ENCODE peak calls at places on chromosomes 7 and 10, in seven cellular contexts. H is hepatocyte, R is spleen, M is coronary artery, A is cardiac muscle cell, V is OCI-LY7, Z is PC-3. K is an unnamed sample.

GRCh38 chr7:2566890-2567662 is 8.3 kb downstream of the IQCE start:
- DNase-seq in H (no peak), M (no peak), A (no peak), V (peak), R (peak), Z (no peak), K (peak)

GRCh38 chr7:27144799-27145166 is 1.3 kb upstream of the HOXA5 start:
- DNase-seq in M (peak), R (peak), Z (no peak), A (no peak), H (no peak), V (no peak), K (no peak)

GRCh38 chr10:99674762-99675161 is 15.5 kb downstream of the ENTPD7 start:
- DNase-seq in H (no peak), V (no peak), Z (no peak), M (no peak), R (no peak), A (no peak), K (no peak)

GRCh38 chr7:46156835-46157234 is 235.8 kb upstream of the IGFBP3 start:
- DNase-seq in A (no peak), M (no peak), R (no peak), Z (no peak), H (no peak), V (no peak), K (no peak)

GRCh38 chr7:11604505-11604904 is 227.5 kb downstream of the THSD7A start:
- DNase-seq in V (no peak), R (no peak), A (no peak), Z (no peak), M (no peak), H (no peak), K (no peak)

GRCh38 chr7:45974540-45975360 is 53.7 kb upstream of the IGFBP3 start:
- DNase-seq in Z (no peak), M (peak), A (no peak), R (no peak), H (no peak), V (no peak), K (no peak)

GRCh38 chr7:100481466-100481865 is 2.3 kb upstream of the NYAP1 start:
- DNase-seq in H (no peak), A (no peak), Z (no peak), M (no peak), R (no peak), V (no peak), K (no peak)

GRCh38 chr10:60384006-60384405 is 5.7 kb downstream of the ANK3 start:
- DNase-seq in V (no peak), M (no peak), Z (no peak), A (peak), R (no peak), H (no peak), K (peak)

GRCh38 chr7:103651978-103652377 is 206.0 kb upstream of the SLC26A5 start:
- DNase-seq in M (no peak), R (no peak), H (no peak), Z (no peak), V (no peak), A (no peak), K (no peak)

GRCh38 chr7:14835399-14835798 is 67.2 kb downstream of the DGKB start:
- DNase-seq in H (no peak), R (no peak), A (no peak), M (no peak), V (no peak), Z (no peak), K (no peak)

GRCh38 chr10:34555653-34556052 is 259.4 kb downstream of the PARD3 start:
- DNase-seq in R (no peak), M (no peak), A (no peak), Z (no peak), V (no peak), H (no peak), K (no peak)

GRCh38 chr7:107995184-107996071 is 7.5 kb downstream of the LAMB1 start:
- DNase-seq in A (peak), V (no peak), H (peak), Z (peak), R (no peak), M (no peak), K (peak)

GRCh38 chr10:95783741-95784140 is 27.8 kb downstream of the ENTPD1 start:
- DNase-seq in Z (no peak), R (no peak), V (peak), M (no peak), A (no peak), H (no peak), K (no peak)

GRCh38 chr10:115949282-115949844 is 323.6 kb downstream of the GFRA1 start:
- DNase-seq in M (no peak), H (no peak), A (no peak), Z (no peak), V (no peak), R (no peak), K (no peak)

GRCh38 chr10:110679633-110680472 is 35.7 kb downstream of the RBM20 start:
- DNase-seq in A (no peak), R (no peak), H (no peak), M (no peak), Z (no peak), V (no peak), K (no peak)

GRCh38 chr10:20254078-20254477 is 437.8 kb downstream of the PLXDC2 start:
- DNase-seq in A (peak), Z (no peak), H (no peak), R (no peak), M (no peak), V (no peak), K (peak)

GRCh38 chr7:155530601-155531000 is 15.8 kb downstream of the CNPY1 start:
- DNase-seq in M (no peak), H (no peak), V (no peak), R (no peak), A (no peak), Z (no peak), K (no peak)

GRCh38 chr7:69067397-69067796 is 530.9 kb upstream of the AUTS2 start:
- DNase-seq in M (no peak), V (peak), A (peak), Z (no peak), R (no peak), H (peak), K (peak)

GRCh38 chr10:123974406-123974805 is 82.8 kb upstream of the CPXM2 start:
- DNase-seq in H (peak), V (peak), A (peak), R (no peak), M (no peak), Z (peak), K (peak)

GRCh38 chr7:142542938-142543337 is 206.3 kb upstream of the PRSS1 start:
- DNase-seq in H (no peak), R (no peak), A (peak), Z (no peak), V (no peak), M (no peak), K (peak)

GRCh38 chr10:19815478-19816419 is 483 bp upstream of the PLXDC2 start:
- DNase-seq in V (no peak), Z (no peak), A (peak), H (peak), M (peak), R (peak), K (peak)

GRCh38 chr7:42135728-42136127 is 101.3 kb downstream of the GLI3 start:
- DNase-seq in A (no peak), M (no peak), R (no peak), Z (no peak), V (no peak), H (no peak), K (no peak)

GRCh38 chr7:95907337-95907736 is 135.0 kb downstream of the DYNC1I1 start:
- DNase-seq in R (no peak), A (no peak), Z (no peak), M (no peak), H (no peak), V (no peak), K (no peak)

GRCh38 chr7:101626069-101626671 is 2.9 kb downstream of the MYL10 start:
- DNase-seq in V (no peak), H (peak), A (no peak), M (no peak), R (no peak), Z (no peak), K (no peak)

GRCh38 chr10:96089116-96089515 is 41.0 kb upstream of the ZNF518A start:
- DNase-seq in M (no peak), Z (no peak), A (no peak), H (no peak), V (no peak), R (no peak), K (no peak)

GRCh38 chr10:43237128-43237527 is 29.7 kb downstream of the RASGEF1A start:
- DNase-seq in M (no peak), V (no peak), R (peak), H (no peak), A (no peak), Z (no peak), K (no peak)

GRCh38 chr10:78510566-78511323 is 477.1 kb downstream of the RPS24 start:
- DNase-seq in V (no peak), A (no peak), Z (peak), M (no peak), R (no peak), H (no peak), K (peak)

GRCh38 chr10:20990604-20991003 is 93.5 kb upstream of the NEBL start:
- DNase-seq in R (no peak), M (no peak), H (no peak), Z (peak), V (no peak), A (peak), K (peak)

GRCh38 chr10:88881335-88881734 is 1.3 kb downstream of the STAMBPL1 start:
- DNase-seq in A (peak), R (no peak), V (peak), H (no peak), Z (no peak), M (no peak), K (no peak)

GRCh38 chr10:88881922-88882645 is 2.0 kb downstream of the STAMBPL1 start:
- DNase-seq in R (no peak), Z (no peak), H (no peak), A (peak), M (no peak), V (no peak), K (peak)

GRCh38 chr10:88879754-88880286 is at the start of gene STAMBPL1:
- DNase-seq in R (peak), Z (peak), A (no peak), H (peak), M (no peak), V (peak), K (peak)

GRCh38 chr10:88883443-88883799 is 3.4 kb downstream of the STAMBPL1 start:
- DNase-seq in A (no peak), V (peak), R (no peak), Z (no peak), H (no peak), M (no peak), K (peak)

GRCh38 chr10:88880287-88881094 is 446 bp downstream of the STAMBPL1 start:
- DNase-seq in A (peak), H (peak), V (peak), Z (peak), M (peak), R (peak), K (peak)
- TF ChIP-seq CTCF in A (peak), H (peak), V (peak), Z (no peak), M (no peak), R (no peak), K (no peak)

GRCh38 chr10:74960670-74961069 is 134.3 kb downstream of the KAT6B start:
- DNase-seq in V (no peak), R (no peak), H (no peak), Z (no peak), A (no peak), M (no peak), K (no peak)
- H3K27ac ChIP-seq in V (no peak), R (no peak), H (no peak), Z (no peak), A (no peak), M (no peak), K (no peak)

GRCh38 chr7:4641091-4641666 is 40.9 kb upstream of the FOXK1 start:
- DNase-seq in Z (no peak), A (no peak), V (no peak), H (no peak), R (no peak), M (no peak), K (no peak)
- TF ChIP-seq CTCF in Z (no peak), A (peak), V (peak), H (no peak), R (no peak), M (no peak), K (no peak)

GRCh38 chr10:132394936-132395703 is 1.9 kb upstream of the PWWP2B start:
- DNase-seq in V (no peak), A (no peak), R (peak), M (no peak), H (no peak), Z (no peak), K (no peak)

GRCh38 chr10:132397671-132398565 is 918 bp downstream of the PWWP2B start:
- DNase-seq in M (no peak), R (peak), Z (peak), V (peak), A (peak), H (peak), K (peak)

GRCh38 chr10:132395704-132396494 is 1.1 kb upstream of the PWWP2B start:
- DNase-seq in V (no peak), Z (no peak), M (peak), A (peak), R (peak), H (peak), K (peak)

GRCh38 chr10:132397036-132397541 is at the start of gene PWWP2B:
- DNase-seq in H (peak), V (peak), Z (peak), M (no peak), A (peak), R (peak), K (peak)

DNA sequence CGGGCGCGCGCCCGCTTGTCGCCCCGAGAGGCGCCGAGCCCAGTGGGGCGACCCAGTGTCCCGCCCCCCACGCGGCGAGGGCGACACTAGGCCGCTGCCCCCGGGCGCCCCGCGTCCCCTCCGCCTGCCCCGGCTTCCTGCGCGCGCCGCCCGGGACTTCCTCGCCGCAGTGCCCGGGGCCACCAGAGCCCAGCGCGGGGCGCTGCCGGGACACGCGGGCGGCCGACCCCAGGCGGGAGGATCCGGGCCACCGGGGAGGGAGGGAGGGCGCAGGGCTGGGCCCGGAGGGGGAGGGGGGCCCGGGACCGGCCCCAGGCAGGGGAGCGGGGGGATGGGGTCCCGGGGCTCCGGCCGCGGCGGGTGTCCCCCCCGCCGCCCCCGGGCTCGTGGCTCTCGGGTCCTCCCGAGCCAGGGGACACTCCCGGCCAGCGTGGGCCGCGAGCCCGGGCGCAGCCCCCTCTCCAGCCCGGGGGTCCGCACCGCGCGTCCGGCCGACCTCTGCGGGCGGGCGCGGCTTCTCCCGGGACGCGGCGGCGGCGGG is 435 bp upstream of the PWWP2B start:
- DNase-seq in Z (peak), A (peak), M (no peak), R (peak), H (peak), V (peak), K (peak)
- H3K27ac ChIP-seq in Z (no peak), A (peak), M (peak), R (peak), H (peak), V (no peak), K (no peak)

GRCh38 chr10:89869180-89869579 is 167.8 kb downstream of the KIF20B start:
- DNase-seq in Z (no peak), H (peak), V (no peak), A (peak), R (no peak), M (no peak), K (peak)

GRCh38 chr10:89869757-89870156 is 168.4 kb downstream of the KIF20B start:
- DNase-seq in H (no peak), Z (no peak), R (no peak), M (no peak), V (no peak), A (no peak), K (no peak)

GRCh38 chr10:89867964-89868363 is 166.6 kb downstream of the KIF20B start:
- DNase-seq in Z (peak), H (peak), A (peak), M (no peak), V (no peak), R (no peak), K (peak)

GRCh38 chr10:89875557-89875956 is 174.2 kb downstream of the KIF20B start:
- DNase-seq in A (no peak), R (no peak), Z (no peak), H (no peak), V (no peak), M (no peak), K (no peak)

DNA sequence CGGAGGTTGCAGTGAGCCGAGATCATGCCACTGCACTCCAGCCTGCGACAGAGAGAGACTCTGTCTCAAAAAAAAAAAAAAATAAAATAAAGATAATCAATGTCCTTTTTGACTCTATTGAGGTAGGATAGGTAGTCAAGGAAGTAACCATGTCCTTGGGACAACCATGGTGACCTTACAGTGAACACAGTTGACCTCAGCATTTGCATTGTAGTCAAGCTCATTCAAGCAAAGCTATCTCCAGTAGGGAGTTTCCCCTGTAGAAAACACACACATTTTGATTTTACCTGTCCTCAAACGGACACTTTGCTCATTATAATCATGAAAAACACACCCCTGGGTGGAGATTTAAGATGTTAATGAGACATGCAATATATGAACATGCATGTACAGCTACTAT is 171.7 kb downstream of the KIF20B start:
- DNase-seq in H (no peak), A (no peak), R (no peak), Z (no peak), M (no peak), V (no peak), K (no peak)
- TF ChIP-seq CTCF in H (no peak), A (no peak), R (no peak), Z (no peak), M (no peak), V (no peak), K (no peak)

DNA sequence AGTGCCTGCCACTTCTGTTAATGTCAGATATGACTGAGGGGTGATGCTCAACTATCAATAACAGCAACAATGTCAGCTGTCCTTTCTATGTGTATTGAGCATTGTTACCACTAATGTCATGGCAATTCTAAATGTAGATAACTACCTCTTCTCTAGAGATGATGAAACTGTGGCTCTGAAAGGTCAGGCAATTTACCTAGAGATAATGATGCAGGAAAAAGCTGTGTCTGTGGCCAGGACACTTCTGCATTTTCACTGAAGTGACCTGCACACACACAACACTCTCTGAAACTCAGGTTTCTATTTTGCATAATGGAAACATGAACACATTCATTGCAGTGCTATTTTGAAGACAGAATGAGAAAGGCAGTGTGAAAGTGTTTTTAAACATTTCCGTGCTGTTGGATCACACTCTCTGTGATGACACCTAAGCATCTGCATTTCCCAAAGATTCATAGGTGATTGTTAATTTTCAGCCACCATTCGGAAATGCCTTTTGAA is 148.2 kb downstream of the KCND2 start:
- DNase-seq in M (no peak), Z (no peak), V (no peak), R (no peak), H (no peak), A (no peak), K (no peak)
- H3K27ac ChIP-seq in M (no peak), Z (no peak), V (no peak), R (no peak), H (no peak), A (no peak), K (no peak)

DNA sequence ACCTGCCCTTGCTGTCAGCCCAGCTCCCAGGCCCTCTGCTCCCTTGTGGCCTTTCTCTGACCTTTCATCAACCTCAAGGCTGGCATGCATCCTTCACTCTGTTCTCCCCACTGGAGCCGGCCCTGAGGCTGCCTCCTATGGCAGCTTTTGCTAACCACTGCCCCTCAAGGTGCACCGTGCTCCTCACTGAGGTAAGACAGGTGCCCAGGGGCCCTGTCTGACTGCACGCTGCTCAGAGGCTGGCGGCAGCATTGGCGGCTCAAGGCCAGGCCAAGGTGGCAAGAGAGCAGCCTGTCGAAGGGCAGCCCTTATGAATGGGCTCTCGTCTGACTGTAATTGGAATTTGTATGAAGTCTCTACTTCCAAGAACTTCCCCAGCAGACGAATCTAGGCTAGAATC is 172.6 kb downstream of the ZNF248 start:
- DNase-seq in R (peak), V (no peak), M (no peak), H (no peak), A (no peak), Z (no peak), K (no peak)
- TF ChIP-seq CTCF in R (no peak), V (no peak), M (no peak), H (no peak), A (no peak), Z (no peak), K (no peak)

GRCh38 chr7:104979167-104979841 is 34.7 kb upstream of the KMT2E start:
- DNase-seq in M (no peak), V (no peak), H (peak), Z (no peak), A (peak), R (no peak), K (peak)
- H3K27ac ChIP-seq in M (peak), V (no peak), H (peak), Z (peak), A (peak), R (peak), K (peak)